ENCODE peak calls at places on chromosome 22, in nine cellular contexts. One of them, this sample, is unnamed.
A peak's percentile ranks its signal among the peaks of the same experiment; 100 is the strongest.

GRCh38 chr22:40285508-40285907 is 60.8 kb upstream of the ADSL start:
- DNase-seq in HepG2: no peak
- DNase-seq in Panc1: no peak
- DNase-seq in A549: no peak
- DNase-seq in SK-N-SH: no peak
- DNase-seq in HL-60: no peak
- DNase-seq in GM12878: no peak
- DNase-seq in K562: no peak
- DNase-seq in GM23338: no peak
- DNase-seq in this sample: no peak

GRCh38 chr22:27483095-27483798 is 318.3 kb downstream of the MN1 start:
- DNase-seq in GM12878: no peak
- DNase-seq in K562: no peak
- DNase-seq in Panc1: no peak
- DNase-seq in HepG2: no peak
- DNase-seq in A549: no peak
- DNase-seq in HL-60: no peak
- DNase-seq in SK-N-SH: no peak
- DNase-seq in GM23338: no peak
- DNase-seq in this sample: no peak

GRCh38 chr22:31148953-31149627 is 8.8 kb upstream of the PLA2G3 start:
- DNase-seq in GM12878: no peak
- DNase-seq in K562: peak; percentile 51
- DNase-seq in HL-60: peak; percentile 70
- DNase-seq in GM23338: peak; percentile 94
- DNase-seq in HepG2: peak; percentile 64
- DNase-seq in Panc1: peak; percentile 67
- DNase-seq in SK-N-SH: peak; percentile 88
- DNase-seq in A549: peak; percentile 75
- DNase-seq in this sample: peak; percentile 66

GRCh38 chr22:46064966-46065666 is 85.2 kb upstream of the PPARA start:
- DNase-seq in HL-60: no peak
- DNase-seq in A549: no peak
- DNase-seq in SK-N-SH: no peak
- DNase-seq in GM23338: no peak
- DNase-seq in Panc1: no peak
- DNase-seq in HepG2: no peak
- DNase-seq in K562: no peak
- DNase-seq in GM12878: no peak
- DNase-seq in this sample: no peak

GRCh38 chr22:27317961-27318360 is 483.6 kb downstream of the MN1 start:
- DNase-seq in HL-60: no peak
- DNase-seq in SK-N-SH: no peak
- DNase-seq in Panc1: no peak
- DNase-seq in A549: no peak
- DNase-seq in GM23338: no peak
- DNase-seq in GM12878: no peak
- DNase-seq in K562: no peak
- DNase-seq in HepG2: no peak
- DNase-seq in this sample: no peak

GRCh38 chr22:38609371-38609770 is 39.4 kb upstream of the DMC1 start:
- DNase-seq in A549: no peak
- DNase-seq in GM12878: no peak
- DNase-seq in K562: no peak
- DNase-seq in SK-N-SH: no peak
- DNase-seq in Panc1: no peak
- DNase-seq in GM23338: no peak
- DNase-seq in HL-60: no peak
- DNase-seq in HepG2: no peak
- DNase-seq in this sample: no peak

GRCh38 chr22:20885557-20886323 is 26.9 kb downstream of the SNAP29 start:
- DNase-seq in GM12878: no peak
- DNase-seq in HL-60: peak; percentile 85
- DNase-seq in GM23338: peak; percentile 92
- DNase-seq in Panc1: peak; percentile 72
- DNase-seq in HepG2: peak; percentile 85
- DNase-seq in A549: peak; percentile 83
- DNase-seq in SK-N-SH: peak; percentile 84
- DNase-seq in K562: peak; percentile 98
- DNase-seq in this sample: peak; percentile 58

GRCh38 chr22:49765091-49765771 is 62.4 kb downstream of the BRD1 start:
- DNase-seq in Panc1: no peak
- DNase-seq in SK-N-SH: peak; percentile 19
- DNase-seq in A549: no peak
- DNase-seq in K562: no peak
- DNase-seq in GM12878: no peak
- DNase-seq in GM23338: no peak
- DNase-seq in HepG2: no peak
- DNase-seq in HL-60: no peak
- DNase-seq in this sample: no peak

GRCh38 chr22:46728470-46728869 is 9.6 kb downstream of the CERK start:
- DNase-seq in SK-N-SH: peak; percentile 87
- DNase-seq in Panc1: no peak
- DNase-seq in A549: no peak
- DNase-seq in HepG2: no peak
- DNase-seq in GM23338: no peak
- DNase-seq in K562: no peak
- DNase-seq in HL-60: no peak
- DNase-seq in GM12878: no peak
- DNase-seq in this sample: no peak

GRCh38 chr22:39133871-39134270 is 18.6 kb downstream of the CBX7 start:
- DNase-seq in Panc1: no peak
- DNase-seq in HL-60: no peak
- DNase-seq in HepG2: no peak
- DNase-seq in SK-N-SH: no peak
- DNase-seq in GM23338: no peak
- DNase-seq in A549: no peak
- DNase-seq in K562: no peak
- DNase-seq in GM12878: no peak
- DNase-seq in this sample: no peak

GRCh38 chr22:26364066-26365015 is 64.7 kb upstream of the ASPHD2 start:
- DNase-seq in HL-60: peak; percentile 73
- DNase-seq in K562: peak; percentile 38
- DNase-seq in GM23338: peak; percentile 96
- DNase-seq in GM12878: peak; percentile 27
- DNase-seq in A549: peak; percentile 36
- DNase-seq in Panc1: peak; percentile 54
- DNase-seq in SK-N-SH: peak; percentile 73
- DNase-seq in HepG2: peak; percentile 72
- DNase-seq in this sample: peak; percentile 79

GRCh38 chr22:34454598-34454997 is 534.3 kb upstream of the LARGE1 start:
- DNase-seq in Panc1: no peak
- DNase-seq in K562: no peak
- DNase-seq in GM23338: no peak
- DNase-seq in GM12878: no peak
- DNase-seq in HepG2: no peak
- DNase-seq in HL-60: no peak
- DNase-seq in SK-N-SH: no peak
- DNase-seq in A549: no peak
- DNase-seq in this sample: no peak
- TF ChIP-seq REST in Panc1: no peak
- TF ChIP-seq REST in K562: no peak
- TF ChIP-seq REST in GM23338: no peak
- TF ChIP-seq REST in GM12878: no peak
- TF ChIP-seq REST in HepG2: no peak
- TF ChIP-seq REST in HL-60: no peak
- TF ChIP-seq REST in SK-N-SH: no peak
- TF ChIP-seq REST in A549: no peak
- TF ChIP-seq REST in this sample: no peak

GRCh38 chr22:17106785-17107546 is 14.2 kb downstream of the TMEM121B start:
- DNase-seq in A549: no peak
- DNase-seq in HL-60: peak; percentile 96
- DNase-seq in HepG2: no peak
- DNase-seq in GM23338: no peak
- DNase-seq in GM12878: no peak
- DNase-seq in K562: no peak
- DNase-seq in SK-N-SH: no peak
- DNase-seq in Panc1: no peak
- DNase-seq in this sample: no peak

GRCh38 chr22:17105143-17106129 is 15.7 kb downstream of the TMEM121B start:
- DNase-seq in SK-N-SH: no peak
- DNase-seq in GM12878: no peak
- DNase-seq in HL-60: no peak
- DNase-seq in HepG2: no peak
- DNase-seq in K562: no peak
- DNase-seq in Panc1: no peak
- DNase-seq in A549: no peak
- DNase-seq in GM23338: no peak
- DNase-seq in this sample: no peak

GRCh38 chr22:17107547-17107810 is 13.7 kb downstream of the TMEM121B start:
- DNase-seq in GM23338: no peak
- DNase-seq in A549: no peak
- DNase-seq in K562: no peak
- DNase-seq in HepG2: no peak
- DNase-seq in Panc1: no peak
- DNase-seq in SK-N-SH: no peak
- DNase-seq in GM12878: no peak
- DNase-seq in HL-60: no peak
- DNase-seq in this sample: no peak

GRCh38 chr22:17104336-17104935 is 16.7 kb downstream of the TMEM121B start:
- DNase-seq in HL-60: no peak
- DNase-seq in GM23338: no peak
- DNase-seq in K562: no peak
- DNase-seq in A549: no peak
- DNase-seq in SK-N-SH: no peak
- DNase-seq in GM12878: no peak
- DNase-seq in Panc1: no peak
- DNase-seq in HepG2: no peak
- DNase-seq in this sample: no peak

GRCh38 chr22:17106161-17106784 is 14.9 kb downstream of the TMEM121B start:
- DNase-seq in SK-N-SH: no peak
- DNase-seq in Panc1: no peak
- DNase-seq in HepG2: no peak
- DNase-seq in HL-60: peak; percentile 85
- DNase-seq in A549: no peak
- DNase-seq in GM12878: no peak
- DNase-seq in K562: no peak
- DNase-seq in GM23338: peak; percentile 60
- DNase-seq in this sample: no peak
- TF ChIP-seq REST in SK-N-SH: no peak
- TF ChIP-seq REST in Panc1: no peak
- TF ChIP-seq REST in HepG2: no peak
- TF ChIP-seq REST in HL-60: no peak
- TF ChIP-seq REST in A549: no peak
- TF ChIP-seq REST in GM12878: no peak
- TF ChIP-seq REST in K562: no peak
- TF ChIP-seq REST in GM23338: no peak
- TF ChIP-seq REST in this sample: no peak

GRCh38 chr22:33865996-33866395 is 54.3 kb downstream of the LARGE1 start:
- DNase-seq in K562: no peak
- DNase-seq in A549: no peak
- DNase-seq in GM12878: no peak
- DNase-seq in HepG2: no peak
- DNase-seq in SK-N-SH: no peak
- DNase-seq in Panc1: no peak
- DNase-seq in GM23338: no peak
- DNase-seq in HL-60: no peak
- DNase-seq in this sample: no peak

GRCh38 chr22:33864723-33865130 is 55.5 kb downstream of the LARGE1 start:
- DNase-seq in GM12878: no peak
- DNase-seq in Panc1: no peak
- DNase-seq in HL-60: no peak
- DNase-seq in HepG2: peak; percentile 63
- DNase-seq in SK-N-SH: no peak
- DNase-seq in K562: no peak
- DNase-seq in A549: no peak
- DNase-seq in GM23338: no peak
- DNase-seq in this sample: no peak

GRCh38 chr22:33865248-33865647 is 55.0 kb downstream of the LARGE1 start:
- DNase-seq in Panc1: no peak
- DNase-seq in SK-N-SH: no peak
- DNase-seq in GM12878: no peak
- DNase-seq in K562: no peak
- DNase-seq in GM23338: no peak
- DNase-seq in HepG2: peak; percentile 61
- DNase-seq in A549: no peak
- DNase-seq in HL-60: no peak
- DNase-seq in this sample: no peak

GRCh38 chr22:33866521-33866920 is 53.8 kb downstream of the LARGE1 start:
- DNase-seq in GM23338: no peak
- DNase-seq in K562: no peak
- DNase-seq in GM12878: no peak
- DNase-seq in Panc1: no peak
- DNase-seq in HL-60: no peak
- DNase-seq in HepG2: no peak
- DNase-seq in A549: no peak
- DNase-seq in SK-N-SH: no peak
- DNase-seq in this sample: no peak

DNA sequence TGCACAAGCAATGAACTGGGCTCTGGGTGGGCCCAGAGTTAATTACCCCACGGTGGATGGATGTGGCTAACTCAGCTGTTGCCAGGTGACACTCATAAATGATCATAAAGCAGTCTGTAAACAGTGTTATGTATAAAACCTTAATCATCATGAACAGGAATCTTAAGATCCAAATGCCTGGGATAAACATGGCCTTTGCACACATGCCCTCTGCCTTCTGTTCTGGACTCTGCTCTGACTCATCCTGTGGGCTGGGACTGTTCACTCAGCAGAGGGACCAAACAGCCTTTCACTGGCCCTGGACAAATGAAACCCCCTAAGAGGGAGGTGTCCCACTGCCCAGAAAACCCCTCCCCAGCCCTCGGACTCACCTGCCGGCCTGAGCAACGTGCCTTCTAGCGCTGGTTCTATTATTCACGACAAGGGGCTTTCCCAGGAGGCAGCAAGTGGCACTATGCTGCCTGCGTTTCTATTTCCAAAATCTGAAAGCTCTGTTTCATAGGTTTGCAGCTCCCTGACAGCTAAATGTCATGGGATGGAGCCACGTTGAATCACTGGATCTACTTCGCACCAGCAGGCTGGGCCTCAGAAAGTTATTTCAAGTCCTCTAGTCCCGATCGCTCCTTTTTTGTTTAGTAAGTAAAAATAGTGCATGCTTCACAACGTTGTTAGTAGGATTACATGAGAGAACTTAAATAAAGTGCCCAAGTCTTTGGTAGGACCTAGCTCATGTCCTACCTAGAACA is 53.0 kb downstream of the LARGE1 start:
- DNase-seq in GM23338: no peak
- DNase-seq in K562: no peak
- DNase-seq in Panc1: no peak
- DNase-seq in HL-60: no peak
- DNase-seq in HepG2: peak; percentile 48
- DNase-seq in GM12878: no peak
- DNase-seq in A549: no peak
- DNase-seq in SK-N-SH: no peak
- DNase-seq in this sample: no peak
- TF ChIP-seq REST in GM23338: no peak
- TF ChIP-seq REST in K562: no peak
- TF ChIP-seq REST in Panc1: no peak
- TF ChIP-seq REST in HL-60: no peak
- TF ChIP-seq REST in HepG2: no peak
- TF ChIP-seq REST in GM12878: no peak
- TF ChIP-seq REST in A549: no peak
- TF ChIP-seq REST in SK-N-SH: no peak
- TF ChIP-seq REST in this sample: no peak

DNA sequence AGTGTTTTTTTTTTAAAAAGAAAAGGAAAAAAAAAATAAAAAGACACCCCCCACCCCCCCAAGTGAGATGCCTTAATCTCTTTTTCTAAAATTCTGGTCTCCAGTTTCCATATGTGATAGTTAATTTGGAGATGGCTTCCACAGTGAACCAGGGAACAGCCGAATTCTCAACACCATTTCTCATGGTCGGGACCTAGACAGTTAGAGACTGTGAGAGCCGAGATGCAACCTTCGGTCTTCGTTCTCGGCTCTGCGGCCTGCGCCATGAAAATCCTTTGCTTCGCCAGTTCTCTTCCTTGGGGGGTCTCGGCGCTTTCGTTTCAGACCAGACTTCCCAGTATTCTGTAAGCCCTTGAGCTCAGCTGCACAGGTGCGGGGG is 731 bp downstream of the CACNG2 start:
- DNase-seq in HepG2: no peak
- DNase-seq in A549: peak; percentile 6
- DNase-seq in Panc1: no peak
- DNase-seq in HL-60: no peak
- DNase-seq in GM23338: peak; percentile 56
- DNase-seq in SK-N-SH: peak; percentile 58
- DNase-seq in K562: no peak
- DNase-seq in GM12878: no peak
- DNase-seq in this sample: no peak
- TF ChIP-seq REST in HepG2: no peak
- TF ChIP-seq REST in A549: no peak
- TF ChIP-seq REST in Panc1: no peak
- TF ChIP-seq REST in HL-60: no peak
- TF ChIP-seq REST in GM23338: no peak
- TF ChIP-seq REST in SK-N-SH: no peak
- TF ChIP-seq REST in K562: no peak
- TF ChIP-seq REST in GM12878: no peak
- TF ChIP-seq REST in this sample: no peak